ENCODE peak calls at places on chromosomes 16 and 17, in four cellular contexts. A is pancreas, I is AG09319, S is fibroblast of mammary gland. N is an unnamed sample.

GRCh38 chr16:16067127-16067526 is 117.7 kb downstream of the ABCC1 start:
- DNase-seq in A (no peak), S (no peak), I (no peak), N (no peak)

GRCh38 chr17:58756246-58757161 is 850 bp downstream of the PPM1E start:
- DNase-seq in S (no peak), A (no peak), I (no peak), N (peak; percentile 76)

GRCh38 chr17:35568561-35568960 is 7.9 kb upstream of the SLFN14 start:
- DNase-seq in I (no peak), S (peak; percentile 73), A (no peak), N (peak; percentile 63)

GRCh38 chr16:79871906-79872305 is 271.4 kb upstream of the MAF start:
- DNase-seq in S (no peak), I (no peak), A (no peak), N (no peak)

GRCh38 chr17:29115906-29116651 is 64.1 kb downstream of the MYO18A start:
- DNase-seq in I (no peak), S (peak; percentile 61), A (no peak), N (peak; percentile 93)

GRCh38 chr17:34987232-34987631 is 6.9 kb downstream of the LIG3 start:
- DNase-seq in I (no peak), S (no peak), A (no peak), N (no peak)

GRCh38 chr17:43714338-43715149 is 44.0 kb downstream of the SOST start:
- DNase-seq in A (no peak), I (no peak), S (peak; percentile 37), N (no peak)

GRCh38 chr17:77496401-77496801 is 355.6 kb downstream of the SEC14L1 start:
- DNase-seq in A (no peak), I (no peak), S (no peak), N (peak; percentile 42)

GRCh38 chr17:68861602-68862001 is 93.6 kb downstream of the ABCA8 start:
- DNase-seq in I (no peak), A (no peak), S (no peak), N (no peak)

GRCh38 chr17:50272711-50273653 is 1.3 kb upstream of the TMEM92 start:
- DNase-seq in I (no peak), A (no peak), S (peak; percentile 67), N (peak; percentile 96)

GRCh38 chr17:77332981-77333685 is 192.4 kb downstream of the SEC14L1 start:
- DNase-seq in I (peak; percentile 90), A (no peak), S (peak; percentile 98), N (no peak)

GRCh38 chr17:46262271-46262670 is 32.7 kb upstream of the LRRC37A start:
- DNase-seq in A (no peak), I (no peak), S (no peak), N (no peak)

GRCh38 chr16:4115209-4115940 is 867 bp downstream of the ADCY9 start:
- DNase-seq in S (peak; percentile 60), I (no peak), A (peak; percentile 40), N (peak; percentile 86)

GRCh38 chr16:75072239-75072947 is 44.2 kb downstream of the LDHD start:
- DNase-seq in I (no peak), A (no peak), S (no peak), N (no peak)

GRCh38 chr16:53055603-53056527 is 1.1 kb downstream of the CHD9 start:
- DNase-seq in I (peak; percentile 39), S (peak; percentile 78), A (no peak), N (peak; percentile 84)

GRCh38 chr17:75652934-75653549 is 13.9 kb downstream of the RECQL5 start:
- DNase-seq in A (no peak), I (no peak), S (peak; percentile 30), N (peak; percentile 92)

GRCh38 chr16:27759301-27759871 is 209.4 kb downstream of the KATNIP start:
- DNase-seq in I (no peak), A (no peak), S (peak; percentile 68), N (no peak)

GRCh38 chr17:63976702-63977101 is 4.0 kb upstream of the SCN4A start:
- DNase-seq in I (no peak), A (no peak), S (no peak), N (no peak)

GRCh38 chr17:29590261-29590978 is 972 bp upstream of the GIT1 start:
- DNase-seq in I (no peak), S (peak; percentile 78), A (peak; percentile 18), N (no peak)

GRCh38 chr17:29012535-29012934 is 6.7 kb upstream of the SEZ6 start:
- DNase-seq in I (no peak), S (no peak), A (no peak), N (no peak)

GRCh38 chr17:73988110-73988509 is 215.4 kb upstream of the RPL38 start:
- DNase-seq in A (no peak), S (no peak), I (no peak), N (no peak)

GRCh38 chr16:3023415-3023668 is 400 bp downstream of the HCFC1R1 start:
- DNase-seq in A (peak; percentile 76), S (peak; percentile 74), I (no peak), N (no peak)

GRCh38 chr17:3929181-3929580 is 12.9 kb upstream of the P2RX1 start:
- DNase-seq in I (no peak), A (no peak), S (no peak), N (no peak)

GRCh38 chr17:15942207-15942833 is 2.6 kb upstream of the ADORA2B start:
- DNase-seq in I (no peak), A (no peak), S (no peak), N (no peak)

GRCh38 chr16:57801856-57802634 is at the start of gene KIFC3:
- DNase-seq in I (no peak), A (peak; percentile 80), S (peak; percentile 56), N (peak; percentile 82)
- TF ChIP-seq CTCF in I (no peak), A (no peak), S (no peak), N (peak; percentile 49)

DNA sequence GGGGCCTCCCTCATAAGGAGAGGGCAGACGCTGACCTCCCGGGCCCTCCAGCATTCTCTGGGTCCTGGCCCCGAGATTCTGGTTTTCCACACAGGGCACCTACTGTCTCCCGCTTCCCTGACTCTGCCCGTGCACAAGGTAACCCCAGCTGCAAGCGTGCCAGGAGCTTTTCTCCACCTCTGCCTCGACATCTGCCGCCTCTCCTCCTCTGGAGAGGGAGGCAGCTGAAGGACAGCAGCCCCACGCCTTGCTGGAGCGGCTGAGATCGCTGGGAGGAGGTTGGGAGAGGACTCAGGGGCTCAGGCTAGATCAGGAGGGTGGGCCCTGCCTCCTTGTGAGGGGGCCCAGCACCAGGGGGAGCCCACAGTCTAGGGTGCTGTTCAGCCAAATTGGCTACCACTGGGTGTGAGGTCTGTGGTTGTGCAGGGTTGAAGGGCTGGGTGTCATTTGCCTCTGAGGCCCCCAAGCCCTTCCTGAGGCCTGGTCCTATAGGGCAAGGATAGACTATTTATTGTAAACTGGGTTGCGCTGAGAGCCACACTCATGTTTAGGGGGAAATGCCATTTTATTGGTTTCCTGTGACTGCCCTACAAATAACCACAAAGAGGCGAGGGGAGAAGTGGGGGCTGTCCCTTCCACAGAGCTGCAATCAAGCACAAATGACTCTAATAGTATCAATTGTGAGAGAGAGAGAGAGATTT is 3.4 kb upstream of the ZCCHC14 start:
- DNase-seq in A (no peak), S (no peak), I (no peak), N (no peak)
- TF ChIP-seq CTCF in A (no peak), S (no peak), I (no peak), N (no peak)

GRCh38 chr17:17782425-17783120 is 54.2 kb downstream of the SREBF1 start:
- DNase-seq in I (no peak), A (peak; percentile 50), S (no peak), N (peak; percentile 90)

GRCh38 chr17:17781591-17782424 is 55.0 kb downstream of the SREBF1 start:
- DNase-seq in I (peak; percentile 7), A (peak; percentile 78), S (peak; percentile 48), N (peak; percentile 91)

GRCh38 chr17:17783121-17783824 is 53.5 kb downstream of the SREBF1 start:
- DNase-seq in S (peak; percentile 18), A (peak; percentile 81), I (no peak), N (peak; percentile 95)

GRCh38 chr17:17779015-17779611 is 57.7 kb downstream of the SREBF1 start:
- DNase-seq in A (no peak), S (no peak), I (no peak), N (no peak)

GRCh38 chr17:17780941-17781590 is 55.7 kb downstream of the SREBF1 start:
- DNase-seq in A (no peak), S (peak; percentile 49), I (no peak), N (peak; percentile 97)
- TF ChIP-seq CTCF in A (no peak), S (peak; percentile 31), I (no peak), N (peak; percentile 81)

GRCh38 chr17:19497616-19498015 is 36.0 kb upstream of the SLC47A1 start:
- DNase-seq in I (no peak), A (no peak), S (no peak), N (no peak)

GRCh38 chr17:19492140-19492539 is 41.5 kb upstream of the SLC47A1 start:
- DNase-seq in S (no peak), A (no peak), I (no peak), N (peak; percentile 63)

GRCh38 chr17:19495828-19496227 is 37.8 kb upstream of the SLC47A1 start:
- DNase-seq in I (no peak), S (no peak), A (no peak), N (no peak)

GRCh38 chr17:19494961-19495806 is 38.5 kb upstream of the SLC47A1 start:
- DNase-seq in S (no peak), I (no peak), A (no peak), N (no peak)
- TF ChIP-seq CTCF in S (no peak), I (no peak), A (no peak), N (no peak)

GRCh38 chr17:33335491-33336173 is 42.5 kb upstream of the ASIC2 start:
- DNase-seq in I (no peak), S (no peak), A (no peak), N (peak; percentile 85)
- TF ChIP-seq CTCF in I (no peak), S (no peak), A (no peak), N (peak; percentile 81)

GRCh38 chr16:55120408-55120807 is 189.7 kb downstream of the IRX5 start:
- DNase-seq in I (peak; percentile 19), A (no peak), S (no peak), N (peak; percentile 64)
- TF ChIP-seq CTCF in I (peak; percentile 53), A (no peak), S (no peak), N (peak; percentile 63)

GRCh38 chr16:29641561-29641960 is 21.5 kb upstream of the SPN start:
- DNase-seq in S (no peak), I (no peak), A (no peak), N (no peak)
- TF ChIP-seq CTCF in S (no peak), I (no peak), A (no peak), N (peak; percentile 45)

GRCh38 chr16:69494993-69495392 is 70.6 kb downstream of the CYB5B start:
- DNase-seq in S (peak; percentile 28), I (no peak), A (no peak), N (peak; percentile 89)
- TF ChIP-seq CTCF in S (peak; percentile 30), I (peak; percentile 9), A (no peak), N (peak; percentile 81)